ENCODE peak calls at places on chromosome 21, in five cellular contexts. One of them, this sample, is unnamed.

GRCh38 chr21:23593582-23593981 is 2013.7 kb downstream of the MRPL39 start:
- DNase-seq in aorta: no peak
- DNase-seq in A549: no peak
- DNase-seq in small intestine: no peak
- DNase-seq in fibroblast of lung: no peak
- DNase-seq in this sample: no peak

GRCh38 chr21:26135520-26135919 is 35.0 kb downstream of the APP start:
- DNase-seq in small intestine: no peak
- DNase-seq in A549: no peak
- DNase-seq in fibroblast of lung: no peak
- DNase-seq in aorta: no peak
- DNase-seq in this sample: no peak

GRCh38 chr21:26421724-26422123 is 151.4 kb downstream of the CYYR1 start:
- DNase-seq in fibroblast of lung: no peak
- DNase-seq in aorta: no peak
- DNase-seq in small intestine: no peak
- DNase-seq in A549: no peak
- DNase-seq in this sample: no peak

GRCh38 chr21:38349111-38349746 is 92.4 kb downstream of the KCNJ15 start:
- DNase-seq in aorta: no peak
- DNase-seq in A549: no peak
- DNase-seq in fibroblast of lung: no peak
- DNase-seq in small intestine: no peak
- DNase-seq in this sample: no peak

GRCh38 chr21:38119793-38120192 is 137.0 kb upstream of the KCNJ15 start:
- DNase-seq in A549: no peak
- DNase-seq in aorta: no peak
- DNase-seq in small intestine: no peak
- DNase-seq in fibroblast of lung: no peak
- DNase-seq in this sample: no peak

GRCh38 chr21:42298657-42299056 is 16.6 kb downstream of the TFF3 start:
- DNase-seq in A549: no peak
- DNase-seq in small intestine: no peak
- DNase-seq in aorta: no peak
- DNase-seq in fibroblast of lung: no peak
- DNase-seq in this sample: no peak

GRCh38 chr21:31557956-31558838 is 101.3 kb upstream of the SOD1 start:
- DNase-seq in aorta: peak
- DNase-seq in fibroblast of lung: no peak
- DNase-seq in A549: no peak
- DNase-seq in small intestine: no peak
- DNase-seq in this sample: no peak

GRCh38 chr21:42688841-42689371 is 35.5 kb downstream of the PDE9A start:
- DNase-seq in aorta: peak
- DNase-seq in A549: no peak
- DNase-seq in fibroblast of lung: no peak
- DNase-seq in small intestine: no peak
- DNase-seq in this sample: no peak

GRCh38 chr21:39217356-39218081 is 34.3 kb upstream of the PSMG1 start:
- DNase-seq in A549: no peak
- DNase-seq in aorta: no peak
- DNase-seq in small intestine: no peak
- DNase-seq in fibroblast of lung: no peak
- DNase-seq in this sample: no peak

GRCh38 chr21:41369915-41370839 is 8.3 kb downstream of the MX2 start:
- DNase-seq in fibroblast of lung: no peak
- DNase-seq in A549: no peak
- DNase-seq in aorta: peak
- DNase-seq in small intestine: peak
- DNase-seq in this sample: peak

GRCh38 chr21:28963831-28964230 is 28.8 kb downstream of the LTN1 start:
- DNase-seq in small intestine: no peak
- DNase-seq in fibroblast of lung: no peak
- DNase-seq in aorta: no peak
- DNase-seq in A549: no peak
- DNase-seq in this sample: no peak

GRCh38 chr21:46038341-46038829 is 56.8 kb downstream of the COL6A1 start:
- DNase-seq in A549: no peak
- DNase-seq in small intestine: no peak
- DNase-seq in aorta: no peak
- DNase-seq in fibroblast of lung: no peak
- DNase-seq in this sample: no peak
- H3K27ac ChIP-seq in A549: no peak
- H3K27ac ChIP-seq in small intestine: peak
- H3K27ac ChIP-seq in aorta: peak
- H3K27ac ChIP-seq in fibroblast of lung: peak
- H3K27ac ChIP-seq in this sample: no peak

GRCh38 chr21:36291509-36291908 is 28.5 kb upstream of the MORC3 start:
- DNase-seq in aorta: no peak
- DNase-seq in A549: no peak
- DNase-seq in small intestine: no peak
- DNase-seq in fibroblast of lung: no peak
- DNase-seq in this sample: no peak

GRCh38 chr21:36288651-36289243 is 31.2 kb upstream of the MORC3 start:
- DNase-seq in aorta: no peak
- DNase-seq in fibroblast of lung: no peak
- DNase-seq in A549: no peak
- DNase-seq in small intestine: no peak
- DNase-seq in this sample: no peak
- H3K27ac ChIP-seq in aorta: no peak
- H3K27ac ChIP-seq in fibroblast of lung: peak
- H3K27ac ChIP-seq in A549: no peak
- H3K27ac ChIP-seq in small intestine: no peak
- H3K27ac ChIP-seq in this sample: peak

DNA sequence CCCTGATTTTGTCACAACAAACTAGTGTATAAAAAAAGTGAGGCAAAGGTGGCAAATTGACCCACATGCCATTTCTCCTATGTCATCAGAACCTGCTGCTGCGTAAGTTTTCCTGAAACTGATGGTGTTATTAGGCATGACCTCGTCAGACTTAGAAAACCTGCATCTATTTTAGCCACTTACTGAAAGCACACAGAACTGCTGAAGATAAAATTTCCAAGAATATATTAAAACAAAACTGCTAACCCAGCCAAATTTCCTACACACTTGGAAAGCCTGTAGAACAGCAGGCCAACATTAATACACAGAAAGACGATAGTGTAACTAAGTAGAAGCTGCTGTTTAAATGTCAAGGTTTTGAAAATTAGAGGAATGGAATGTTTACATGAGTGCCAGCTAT is 674.5 kb upstream of the CXADR start:
- DNase-seq in aorta: no peak
- DNase-seq in small intestine: no peak
- DNase-seq in A549: no peak
- DNase-seq in fibroblast of lung: peak
- DNase-seq in this sample: no peak
- H3K27ac ChIP-seq in aorta: no peak
- H3K27ac ChIP-seq in small intestine: no peak
- H3K27ac ChIP-seq in A549: no peak
- H3K27ac ChIP-seq in fibroblast of lung: no peak
- H3K27ac ChIP-seq in this sample: no peak

DNA sequence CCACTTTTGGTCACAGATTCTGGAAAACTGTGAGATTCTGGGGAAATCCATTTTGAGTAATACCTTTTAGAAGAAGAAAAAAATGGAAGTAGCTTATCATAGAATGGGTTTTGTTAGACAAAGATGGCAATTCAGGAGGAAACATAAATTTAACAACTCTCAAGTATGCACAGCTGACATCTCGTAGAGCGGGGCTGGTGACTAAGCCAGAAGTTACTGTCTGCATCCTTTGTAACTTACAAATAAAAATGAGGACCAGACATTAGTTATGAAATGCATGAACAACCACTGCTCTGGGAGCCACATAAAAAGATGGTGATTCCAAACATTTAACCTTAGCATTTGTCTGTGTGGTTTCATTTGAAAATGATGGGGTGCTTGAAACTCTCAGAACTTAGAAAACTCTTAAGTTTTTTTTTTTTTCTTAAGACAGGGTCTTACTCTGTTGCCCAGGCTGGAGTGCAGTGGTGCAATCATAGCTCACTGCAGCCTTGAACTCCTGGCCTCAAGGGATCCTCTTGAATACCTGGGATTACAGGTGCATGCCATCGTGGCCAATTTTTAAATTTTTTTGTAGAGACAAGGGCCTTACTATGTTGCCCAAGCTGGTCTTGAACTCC is 49.2 kb upstream of the ATP5PO start:
- DNase-seq in small intestine: no peak
- DNase-seq in A549: no peak
- DNase-seq in aorta: no peak
- DNase-seq in fibroblast of lung: no peak
- DNase-seq in this sample: no peak
- H3K27ac ChIP-seq in small intestine: no peak
- H3K27ac ChIP-seq in A549: no peak
- H3K27ac ChIP-seq in aorta: no peak
- H3K27ac ChIP-seq in fibroblast of lung: no peak
- H3K27ac ChIP-seq in this sample: no peak

GRCh38 chr21:45064618-45065399 is 9.6 kb upstream of the ADARB1 start:
- DNase-seq in fibroblast of lung: no peak
- DNase-seq in aorta: peak
- DNase-seq in A549: no peak
- DNase-seq in small intestine: no peak
- DNase-seq in this sample: no peak
- H3K27ac ChIP-seq in fibroblast of lung: no peak
- H3K27ac ChIP-seq in aorta: peak
- H3K27ac ChIP-seq in A549: no peak
- H3K27ac ChIP-seq in small intestine: no peak
- H3K27ac ChIP-seq in this sample: no peak

GRCh38 chr21:32599146-32599925 is 12.8 kb downstream of the CFAP298 start:
- DNase-seq in small intestine: no peak
- DNase-seq in aorta: no peak
- DNase-seq in fibroblast of lung: no peak
- DNase-seq in A549: no peak
- DNase-seq in this sample: no peak
- H3K27ac ChIP-seq in small intestine: no peak
- H3K27ac ChIP-seq in aorta: no peak
- H3K27ac ChIP-seq in fibroblast of lung: no peak
- H3K27ac ChIP-seq in A549: no peak
- H3K27ac ChIP-seq in this sample: no peak

GRCh38 chr21:45995686-45996179 is 14.2 kb downstream of the COL6A1 start:
- DNase-seq in small intestine: no peak
- DNase-seq in aorta: peak
- DNase-seq in fibroblast of lung: no peak
- DNase-seq in A549: peak
- DNase-seq in this sample: no peak
- H3K27ac ChIP-seq in small intestine: no peak
- H3K27ac ChIP-seq in aorta: no peak
- H3K27ac ChIP-seq in fibroblast of lung: peak
- H3K27ac ChIP-seq in A549: no peak
- H3K27ac ChIP-seq in this sample: no peak